ENCODE peak calls at places on chromosomes 12 and 14, in six cellular contexts. I, B, C, Q, K and F are unnamed samples.

GRCh38 chr12:50221228-50222008 is 54.2 kb upstream of the CERS5 start:
- DNase-seq in I (no peak), B (no peak), C (peak; percentile 15), Q (no peak), K (no peak), F (peak; percentile 10)

GRCh38 chr12:501722-502447 is 42.1 kb downstream of the B4GALNT3 start:
- DNase-seq in I (no peak), B (no peak), C (no peak), Q (no peak), K (no peak), F (no peak)

GRCh38 chr12:43882578-43883178 is 46.8 kb downstream of the TMEM117 start:
- DNase-seq in I (no peak), B (no peak), C (no peak), Q (no peak), K (no peak), F (peak; percentile 19)

GRCh38 chr12:107133462-107133861 is 40.1 kb upstream of the CRY1 start:
- DNase-seq in I (no peak), B (no peak), C (no peak), Q (no peak), K (no peak), F (no peak)

GRCh38 chr12:113777751-113778150 is 188.4 kb downstream of the RBM19 start:
- DNase-seq in I (no peak), B (no peak), C (no peak), Q (no peak), K (no peak), F (no peak)

GRCh38 chr14:83709116-83709515 is 1820.8 kb upstream of the FLRT2 start:
- DNase-seq in I (no peak), B (no peak), C (no peak), Q (no peak), K (no peak), F (no peak)

GRCh38 chr14:71693373-71693772 is 238.9 kb upstream of the RGS6 start:
- DNase-seq in I (no peak), B (no peak), C (no peak), Q (no peak), K (no peak), F (no peak)

GRCh38 chr14:89618309-89618708 is 201.3 kb upstream of the FOXN3 start:
- DNase-seq in I (no peak), B (no peak), C (no peak), Q (no peak), K (no peak), F (no peak)

GRCh38 chr12:11968041-11968383 is 102.7 kb upstream of the BCL2L14 start:
- DNase-seq in I (no peak), B (no peak), C (no peak), Q (no peak), K (no peak), F (no peak)

GRCh38 chr12:25332143-25332542 is 81.4 kb upstream of the KRAS start:
- DNase-seq in I (no peak), B (no peak), C (no peak), Q (no peak), K (no peak), F (no peak)

GRCh38 chr14:60093088-60093487 is 1.4 kb downstream of the PCNX4 start:
- DNase-seq in I (no peak), B (no peak), C (no peak), Q (no peak), K (no peak), F (no peak)

GRCh38 chr14:95935228-95935822 is 58.7 kb downstream of the TUNAR start:
- DNase-seq in I (no peak), B (no peak), C (peak; percentile 14), Q (no peak), K (no peak), F (peak; percentile 4)

GRCh38 chr12:43306066-43306465 is 245.9 kb downstream of the ADAMTS20 start:
- DNase-seq in I (peak; percentile 45), B (no peak), C (no peak), Q (no peak), K (no peak), F (peak; percentile 81)

GRCh38 chr12:64618953-64619590 is 8.8 kb downstream of the RASSF3 start:
- DNase-seq in I (no peak), B (no peak), C (no peak), Q (no peak), K (no peak), F (no peak)

GRCh38 chr12:3200032-3200617 is 122.9 kb downstream of the TSPAN9 start:
- DNase-seq in I (peak; percentile 50), B (no peak), C (peak; percentile 74), Q (no peak), K (no peak), F (peak; percentile 56)

GRCh38 chr12:31682136-31682962 is 22.9 kb downstream of the ETFBKMT start:
- DNase-seq in I (no peak), B (no peak), C (peak; percentile 56), Q (peak; percentile 46), K (peak; percentile 59), F (peak; percentile 56)

GRCh38 chr12:2083561-2083960 is 30.8 kb downstream of the CACNA1C start:
- DNase-seq in I (no peak), B (no peak), C (no peak), Q (no peak), K (no peak), F (peak; percentile 12)

GRCh38 chr14:90111895-90112534 is 50.2 kb downstream of the KCNK13 start:
- DNase-seq in I (no peak), B (no peak), C (no peak), Q (no peak), K (no peak), F (peak; percentile 29)

GRCh38 chr12:54587315-54587821 is 1.1 kb downstream of the PPP1R1A start:
- DNase-seq in I (peak; percentile 44), B (peak; percentile 86), C (peak; percentile 53), Q (no peak), K (peak; percentile 79), F (no peak)

GRCh38 chr12:88746386-88746785 is 166.1 kb upstream of the KITLG start:
- DNase-seq in I (no peak), B (no peak), C (no peak), Q (no peak), K (no peak), F (no peak)

GRCh38 chr12:81598205-81598604 is 160.9 kb downstream of the PPFIA2 start:
- DNase-seq in I (no peak), B (no peak), C (no peak), Q (no peak), K (no peak), F (no peak)

GRCh38 chr12:21751517-21751916 is 23.0 kb downstream of the KCNJ8 start:
- DNase-seq in I (no peak), B (no peak), C (peak; percentile 22), Q (no peak), K (no peak), F (no peak)

GRCh38 chr12:127636881-127637280 is 630.1 kb upstream of the TMEM132C start:
- DNase-seq in I (no peak), B (no peak), C (no peak), Q (no peak), K (no peak), F (no peak)

GRCh38 chr12:127635838-127636237 is 631.1 kb upstream of the TMEM132C start:
- DNase-seq in I (no peak), B (no peak), C (no peak), Q (no peak), K (no peak), F (no peak)

GRCh38 chr12:127642208-127642607 is 624.8 kb upstream of the TMEM132C start:
- DNase-seq in I (no peak), B (no peak), C (no peak), Q (no peak), K (no peak), F (no peak)

GRCh38 chr12:127640181-127640886 is 626.6 kb upstream of the TMEM132C start:
- DNase-seq in I (no peak), B (peak; percentile 86), C (peak; percentile 15), Q (no peak), K (no peak), F (no peak)
- H3K4me3 ChIP-seq in I (no peak overlapping the region), B (no peak overlapping the region), C (no peak overlapping the region), Q (no peak overlapping the region), K (no peak overlapping the region), F (no peak overlapping the region)

GRCh38 chr12:10701843-10702242 is 21.3 kb downstream of the YBX3 start:
- DNase-seq in I (no peak), B (no peak), C (no peak), Q (no peak), K (no peak), F (no peak)

GRCh38 chr12:10701226-10701681 is 21.9 kb downstream of the YBX3 start:
- DNase-seq in I (no peak), B (no peak), C (no peak), Q (peak; percentile 38), K (no peak), F (no peak)

GRCh38 chr12:10690906-10691305 is 17.1 kb upstream of the STYK1 start:
- DNase-seq in I (no peak), B (no peak), C (no peak), Q (no peak), K (no peak), F (no peak)

GRCh38 chr12:10697872-10698271 is 24.0 kb upstream of the STYK1 start:
- DNase-seq in I (no peak), B (no peak), C (no peak), Q (no peak), K (no peak), F (no peak)

GRCh38 chr12:10695852-10696251 is 22.0 kb upstream of the STYK1 start:
- DNase-seq in I (no peak), B (no peak), C (no peak), Q (no peak), K (no peak), F (no peak)
- H3K36me3 ChIP-seq in I (peaks cover 45% of the 10 kb centered on the region), B (peaks cover 55% of the 10 kb centered on the region), C (peaks cover 70% of the 10 kb centered on the region), Q (no peaks in the 10 kb centered on the region), K (no peaks in the 10 kb centered on the region), F (peaks cover 57% of the 10 kb centered on the region)

DNA sequence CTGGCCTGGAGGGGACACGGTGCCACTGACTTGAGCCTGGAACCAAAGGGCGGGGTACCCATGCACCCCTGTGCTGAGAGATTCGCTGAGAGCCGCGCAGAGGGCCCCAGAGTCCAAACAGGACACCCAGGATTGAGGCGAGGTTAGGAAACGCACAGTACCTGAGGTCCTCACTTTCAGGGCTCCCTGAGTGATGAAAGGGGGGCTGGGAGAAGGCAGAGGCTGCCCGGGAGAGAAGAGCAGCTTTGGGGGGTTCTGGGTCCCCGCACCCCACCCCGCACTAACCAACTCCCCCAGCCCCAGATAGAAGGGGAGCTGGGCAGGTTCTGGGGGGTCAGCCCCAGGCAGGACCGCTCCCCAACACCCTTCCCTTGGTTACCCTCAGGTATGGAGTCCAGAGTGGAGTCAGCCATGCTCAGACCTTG is 14.5 kb upstream of the ANKRD9 start:
- DNase-seq in I (no peak), B (no peak), C (no peak), Q (no peak), K (no peak), F (no peak)
- H3K4me3 ChIP-seq in I (peak overlapping the region; percentile 68), B (peak overlapping the region; percentile 63), C (peak overlapping the region; percentile 72), Q (peak overlapping the region; percentile 69), K (peak overlapping the region; percentile 36), F (no peak overlapping the region)

GRCh38 chr12:56169225-56169759 is 11.1 kb downstream of the MYL6 start:
- DNase-seq in I (no peak), B (no peak), C (no peak), Q (no peak), K (no peak), F (no peak)
- H3K36me3 ChIP-seq in I (peaks cover 99% of the 10 kb centered on the region), B (peaks cover 100% of the 10 kb centered on the region), C (peaks cover 98% of the 10 kb centered on the region), Q (peaks cover 98% of the 10 kb centered on the region), K (peaks cover 6% of the 10 kb centered on the region), F (peaks cover 70% of the 10 kb centered on the region)

GRCh38 chr12:49189731-49190314 is 943 bp upstream of the TUBA1A start:
- DNase-seq in I (no peak), B (peak; percentile 39), C (no peak), Q (no peak), K (no peak), F (no peak)
- H3K4me3 ChIP-seq in I (peak overlapping the region; percentile 91), B (peak overlapping the region; percentile 97), C (peak overlapping the region; percentile 77), Q (peak overlapping the region; percentile 91), K (peak overlapping the region; percentile 60), F (peak overlapping the region; percentile 96)

GRCh38 chr14:49551569-49551968 is 34.6 kb downstream of the RPS29 start:
- DNase-seq in I (no peak), B (no peak), C (no peak), Q (no peak), K (no peak), F (no peak)
- H3K36me3 ChIP-seq in I (no peaks in the 10 kb centered on the region), B (no peaks in the 10 kb centered on the region), C (no peaks in the 10 kb centered on the region), Q (no peaks in the 10 kb centered on the region), K (no peaks in the 10 kb centered on the region), F (no peaks in the 10 kb centered on the region)